ENCODE peak calls at places on chromosomes 7 and 10, in eight cellular contexts. One of them, this sample, is unnamed.

GRCh38 chr7:55516399-55516798 is 55.9 kb downstream of the VOPP1 start:
- DNase-seq in T-helper 1 cell: peak
- DNase-seq in iPS-NIHi11: no peak
- DNase-seq in stimulated activated CD4-positive, alpha-beta T cell treated with anti-CD3 and anti-CD28 coated beads, Interleukin-2, amount 100 ng/mL, for 24 hours: no peak
- DNase-seq in kidney: no peak
- DNase-seq in stimulated activated CD8-positive, alpha-beta memory T cell treated with anti-CD3 and anti-CD28 coated beads, Interleukin-12 subunit alpha, Interleukin-12 subunit beta, amount 100 ng/mL, for 1 hour: no peak
- DNase-seq in skeletal muscle cell: no peak
- DNase-seq in activated naive CD4-positive, alpha-beta T cell treated with Interleukin-2 at 50 U/mL for 16 hours: no peak
- DNase-seq in this sample: no peak

GRCh38 chr10:95502377-95502776 is 58.8 kb downstream of the SORBS1 start:
- DNase-seq in T-helper 1 cell: no peak
- DNase-seq in iPS-NIHi11: no peak
- DNase-seq in stimulated activated CD4-positive, alpha-beta T cell treated with anti-CD3 and anti-CD28 coated beads, Interleukin-2, amount 100 ng/mL, for 24 hours: no peak
- DNase-seq in kidney: no peak
- DNase-seq in stimulated activated CD8-positive, alpha-beta memory T cell treated with anti-CD3 and anti-CD28 coated beads, Interleukin-12 subunit alpha, Interleukin-12 subunit beta, amount 100 ng/mL, for 1 hour: no peak
- DNase-seq in skeletal muscle cell: no peak
- DNase-seq in activated naive CD4-positive, alpha-beta T cell treated with Interleukin-2 at 50 U/mL for 16 hours: no peak
- DNase-seq in this sample: no peak

GRCh38 chr7:143345428-143345900 is 17.0 kb downstream of the FAM131B start:
- DNase-seq in T-helper 1 cell: peak
- DNase-seq in iPS-NIHi11: peak
- DNase-seq in stimulated activated CD4-positive, alpha-beta T cell treated with anti-CD3 and anti-CD28 coated beads, Interleukin-2, amount 100 ng/mL, for 24 hours: peak
- DNase-seq in kidney: peak
- DNase-seq in stimulated activated CD8-positive, alpha-beta memory T cell treated with anti-CD3 and anti-CD28 coated beads, Interleukin-12 subunit alpha, Interleukin-12 subunit beta, amount 100 ng/mL, for 1 hour: peak
- DNase-seq in skeletal muscle cell: no peak
- DNase-seq in activated naive CD4-positive, alpha-beta T cell treated with Interleukin-2 at 50 U/mL for 16 hours: peak
- DNase-seq in this sample: peak

GRCh38 chr10:124222298-124223000 is 129.1 kb upstream of the CHST15 start:
- DNase-seq in T-helper 1 cell: no peak
- DNase-seq in iPS-NIHi11: no peak
- DNase-seq in stimulated activated CD4-positive, alpha-beta T cell treated with anti-CD3 and anti-CD28 coated beads, Interleukin-2, amount 100 ng/mL, for 24 hours: no peak
- DNase-seq in kidney: no peak
- DNase-seq in stimulated activated CD8-positive, alpha-beta memory T cell treated with anti-CD3 and anti-CD28 coated beads, Interleukin-12 subunit alpha, Interleukin-12 subunit beta, amount 100 ng/mL, for 1 hour: no peak
- DNase-seq in skeletal muscle cell: no peak
- DNase-seq in activated naive CD4-positive, alpha-beta T cell treated with Interleukin-2 at 50 U/mL for 16 hours: no peak
- DNase-seq in this sample: no peak

GRCh38 chr10:49219248-49219647 is 31.1 kb upstream of the TMEM273 start:
- DNase-seq in T-helper 1 cell: no peak
- DNase-seq in iPS-NIHi11: no peak
- DNase-seq in stimulated activated CD4-positive, alpha-beta T cell treated with anti-CD3 and anti-CD28 coated beads, Interleukin-2, amount 100 ng/mL, for 24 hours: no peak
- DNase-seq in kidney: no peak
- DNase-seq in stimulated activated CD8-positive, alpha-beta memory T cell treated with anti-CD3 and anti-CD28 coated beads, Interleukin-12 subunit alpha, Interleukin-12 subunit beta, amount 100 ng/mL, for 1 hour: no peak
- DNase-seq in skeletal muscle cell: no peak
- DNase-seq in activated naive CD4-positive, alpha-beta T cell treated with Interleukin-2 at 50 U/mL for 16 hours: no peak
- DNase-seq in this sample: no peak

GRCh38 chr10:102342958-102343357 is 52.5 kb upstream of the NFKB2 start:
- DNase-seq in T-helper 1 cell: no peak
- DNase-seq in iPS-NIHi11: no peak
- DNase-seq in stimulated activated CD4-positive, alpha-beta T cell treated with anti-CD3 and anti-CD28 coated beads, Interleukin-2, amount 100 ng/mL, for 24 hours: no peak
- DNase-seq in kidney: no peak
- DNase-seq in stimulated activated CD8-positive, alpha-beta memory T cell treated with anti-CD3 and anti-CD28 coated beads, Interleukin-12 subunit alpha, Interleukin-12 subunit beta, amount 100 ng/mL, for 1 hour: no peak
- DNase-seq in skeletal muscle cell: no peak
- DNase-seq in activated naive CD4-positive, alpha-beta T cell treated with Interleukin-2 at 50 U/mL for 16 hours: no peak
- DNase-seq in this sample: no peak

GRCh38 chr7:138032775-138033174 is 30.9 kb upstream of the CREB3L2 start:
- DNase-seq in T-helper 1 cell: no peak
- DNase-seq in iPS-NIHi11: no peak
- DNase-seq in stimulated activated CD4-positive, alpha-beta T cell treated with anti-CD3 and anti-CD28 coated beads, Interleukin-2, amount 100 ng/mL, for 24 hours: no peak
- DNase-seq in kidney: no peak
- DNase-seq in stimulated activated CD8-positive, alpha-beta memory T cell treated with anti-CD3 and anti-CD28 coated beads, Interleukin-12 subunit alpha, Interleukin-12 subunit beta, amount 100 ng/mL, for 1 hour: no peak
- DNase-seq in skeletal muscle cell: no peak
- DNase-seq in activated naive CD4-positive, alpha-beta T cell treated with Interleukin-2 at 50 U/mL for 16 hours: no peak
- DNase-seq in this sample: no peak

GRCh38 chr10:38740102-38740501 is 646.0 kb downstream of the ZNF37A start:
- DNase-seq in T-helper 1 cell: no peak
- DNase-seq in iPS-NIHi11: no peak
- DNase-seq in stimulated activated CD4-positive, alpha-beta T cell treated with anti-CD3 and anti-CD28 coated beads, Interleukin-2, amount 100 ng/mL, for 24 hours: no peak
- DNase-seq in kidney: no peak
- DNase-seq in stimulated activated CD8-positive, alpha-beta memory T cell treated with anti-CD3 and anti-CD28 coated beads, Interleukin-12 subunit alpha, Interleukin-12 subunit beta, amount 100 ng/mL, for 1 hour: no peak
- DNase-seq in skeletal muscle cell: no peak
- DNase-seq in activated naive CD4-positive, alpha-beta T cell treated with Interleukin-2 at 50 U/mL for 16 hours: no peak
- DNase-seq in this sample: no peak

GRCh38 chr10:22417736-22418268 is 72.5 kb downstream of the SPAG6 start:
- DNase-seq in T-helper 1 cell: no peak
- DNase-seq in iPS-NIHi11: no peak
- DNase-seq in stimulated activated CD4-positive, alpha-beta T cell treated with anti-CD3 and anti-CD28 coated beads, Interleukin-2, amount 100 ng/mL, for 24 hours: no peak
- DNase-seq in kidney: no peak
- DNase-seq in stimulated activated CD8-positive, alpha-beta memory T cell treated with anti-CD3 and anti-CD28 coated beads, Interleukin-12 subunit alpha, Interleukin-12 subunit beta, amount 100 ng/mL, for 1 hour: no peak
- DNase-seq in skeletal muscle cell: no peak
- DNase-seq in activated naive CD4-positive, alpha-beta T cell treated with Interleukin-2 at 50 U/mL for 16 hours: no peak
- DNase-seq in this sample: no peak

GRCh38 chr7:45086348-45087065 is 2.3 kb downstream of the NACAD start:
- DNase-seq in T-helper 1 cell: no peak
- DNase-seq in iPS-NIHi11: no peak
- DNase-seq in stimulated activated CD4-positive, alpha-beta T cell treated with anti-CD3 and anti-CD28 coated beads, Interleukin-2, amount 100 ng/mL, for 24 hours: no peak
- DNase-seq in kidney: peak
- DNase-seq in stimulated activated CD8-positive, alpha-beta memory T cell treated with anti-CD3 and anti-CD28 coated beads, Interleukin-12 subunit alpha, Interleukin-12 subunit beta, amount 100 ng/mL, for 1 hour: no peak
- DNase-seq in skeletal muscle cell: no peak
- DNase-seq in activated naive CD4-positive, alpha-beta T cell treated with Interleukin-2 at 50 U/mL for 16 hours: no peak
- DNase-seq in this sample: no peak

GRCh38 chr7:140005754-140006503 is 56.8 kb downstream of the PARP12 start:
- DNase-seq in T-helper 1 cell: no peak
- DNase-seq in iPS-NIHi11: peak
- DNase-seq in stimulated activated CD4-positive, alpha-beta T cell treated with anti-CD3 and anti-CD28 coated beads, Interleukin-2, amount 100 ng/mL, for 24 hours: no peak
- DNase-seq in kidney: peak
- DNase-seq in stimulated activated CD8-positive, alpha-beta memory T cell treated with anti-CD3 and anti-CD28 coated beads, Interleukin-12 subunit alpha, Interleukin-12 subunit beta, amount 100 ng/mL, for 1 hour: no peak
- DNase-seq in skeletal muscle cell: no peak
- DNase-seq in activated naive CD4-positive, alpha-beta T cell treated with Interleukin-2 at 50 U/mL for 16 hours: no peak
- DNase-seq in this sample: no peak

GRCh38 chr7:157710396-157710795 is 373.6 kb downstream of the DNAJB6 start:
- DNase-seq in T-helper 1 cell: no peak
- DNase-seq in iPS-NIHi11: no peak
- DNase-seq in stimulated activated CD4-positive, alpha-beta T cell treated with anti-CD3 and anti-CD28 coated beads, Interleukin-2, amount 100 ng/mL, for 24 hours: no peak
- DNase-seq in kidney: no peak
- DNase-seq in stimulated activated CD8-positive, alpha-beta memory T cell treated with anti-CD3 and anti-CD28 coated beads, Interleukin-12 subunit alpha, Interleukin-12 subunit beta, amount 100 ng/mL, for 1 hour: no peak
- DNase-seq in skeletal muscle cell: no peak
- DNase-seq in activated naive CD4-positive, alpha-beta T cell treated with Interleukin-2 at 50 U/mL for 16 hours: no peak
- DNase-seq in this sample: no peak

GRCh38 chr7:47988496-47989386 is 9.3 kb upstream of the HUS1 start:
- DNase-seq in T-helper 1 cell: no peak
- DNase-seq in iPS-NIHi11: peak
- DNase-seq in stimulated activated CD4-positive, alpha-beta T cell treated with anti-CD3 and anti-CD28 coated beads, Interleukin-2, amount 100 ng/mL, for 24 hours: no peak
- DNase-seq in kidney: no peak
- DNase-seq in stimulated activated CD8-positive, alpha-beta memory T cell treated with anti-CD3 and anti-CD28 coated beads, Interleukin-12 subunit alpha, Interleukin-12 subunit beta, amount 100 ng/mL, for 1 hour: no peak
- DNase-seq in skeletal muscle cell: no peak
- DNase-seq in activated naive CD4-positive, alpha-beta T cell treated with Interleukin-2 at 50 U/mL for 16 hours: no peak
- DNase-seq in this sample: no peak

GRCh38 chr10:79068203-79068561 is 584 bp upstream of the ZMIZ1 start:
- DNase-seq in T-helper 1 cell: peak
- DNase-seq in iPS-NIHi11: no peak
- DNase-seq in stimulated activated CD4-positive, alpha-beta T cell treated with anti-CD3 and anti-CD28 coated beads, Interleukin-2, amount 100 ng/mL, for 24 hours: peak
- DNase-seq in kidney: peak
- DNase-seq in stimulated activated CD8-positive, alpha-beta memory T cell treated with anti-CD3 and anti-CD28 coated beads, Interleukin-12 subunit alpha, Interleukin-12 subunit beta, amount 100 ng/mL, for 1 hour: no peak
- DNase-seq in skeletal muscle cell: no peak
- DNase-seq in activated naive CD4-positive, alpha-beta T cell treated with Interleukin-2 at 50 U/mL for 16 hours: peak
- DNase-seq in this sample: peak

GRCh38 chr10:18137111-18137510 is 3.1 kb upstream of the CACNB2 start:
- DNase-seq in T-helper 1 cell: no peak
- DNase-seq in iPS-NIHi11: no peak
- DNase-seq in stimulated activated CD4-positive, alpha-beta T cell treated with anti-CD3 and anti-CD28 coated beads, Interleukin-2, amount 100 ng/mL, for 24 hours: no peak
- DNase-seq in kidney: no peak
- DNase-seq in stimulated activated CD8-positive, alpha-beta memory T cell treated with anti-CD3 and anti-CD28 coated beads, Interleukin-12 subunit alpha, Interleukin-12 subunit beta, amount 100 ng/mL, for 1 hour: no peak
- DNase-seq in skeletal muscle cell: no peak
- DNase-seq in activated naive CD4-positive, alpha-beta T cell treated with Interleukin-2 at 50 U/mL for 16 hours: no peak
- DNase-seq in this sample: no peak

GRCh38 chr10:132452216-132452650 is 55.2 kb downstream of the PWWP2B start:
- DNase-seq in T-helper 1 cell: peak
- DNase-seq in iPS-NIHi11: no peak
- DNase-seq in stimulated activated CD4-positive, alpha-beta T cell treated with anti-CD3 and anti-CD28 coated beads, Interleukin-2, amount 100 ng/mL, for 24 hours: peak
- DNase-seq in kidney: peak
- DNase-seq in stimulated activated CD8-positive, alpha-beta memory T cell treated with anti-CD3 and anti-CD28 coated beads, Interleukin-12 subunit alpha, Interleukin-12 subunit beta, amount 100 ng/mL, for 1 hour: no peak
- DNase-seq in skeletal muscle cell: no peak
- DNase-seq in activated naive CD4-positive, alpha-beta T cell treated with Interleukin-2 at 50 U/mL for 16 hours: peak
- DNase-seq in this sample: no peak

GRCh38 chr10:99945286-99945685 is 64.5 kb downstream of the DNMBP start:
- DNase-seq in T-helper 1 cell: no peak
- DNase-seq in iPS-NIHi11: no peak
- DNase-seq in stimulated activated CD4-positive, alpha-beta T cell treated with anti-CD3 and anti-CD28 coated beads, Interleukin-2, amount 100 ng/mL, for 24 hours: no peak
- DNase-seq in kidney: no peak
- DNase-seq in stimulated activated CD8-positive, alpha-beta memory T cell treated with anti-CD3 and anti-CD28 coated beads, Interleukin-12 subunit alpha, Interleukin-12 subunit beta, amount 100 ng/mL, for 1 hour: no peak
- DNase-seq in skeletal muscle cell: peak
- DNase-seq in activated naive CD4-positive, alpha-beta T cell treated with Interleukin-2 at 50 U/mL for 16 hours: no peak
- DNase-seq in this sample: no peak